ENCODE peak calls at places on chromosomes 16 and 17, in four cellular contexts. I is skeletal muscle cell, X is Karpas-422, W is fibroblast of mammary gland. O is an unnamed sample.

GRCh38 chr16:71499775-71500364 is 10.7 kb upstream of the ZNF19 start:
- DNase-seq in W (peak; percentile 67), X (peak; percentile 85), I (no peak), O (peak; percentile 66)

GRCh38 chr17:18999394-18999793 is 5.2 kb downstream of the FAM83G start:
- DNase-seq in W (no peak), I (no peak), X (no peak), O (no peak)

GRCh38 chr16:65122724-65122973 is 786 bp upstream of the CDH11 start:
- DNase-seq in I (no peak), W (no peak), X (no peak), O (no peak)

GRCh38 chr17:73489333-73489732 is 154.9 kb downstream of the SDK2 start:
- DNase-seq in X (no peak), I (no peak), W (no peak), O (no peak)

GRCh38 chr17:32849879-32850278 is 27.0 kb downstream of the MYO1D start:
- DNase-seq in W (peak; percentile 58), X (no peak), I (no peak), O (no peak)

GRCh38 chr17:560379-560935 is 154.2 kb downstream of the VPS53 start:
- DNase-seq in X (no peak), I (no peak), W (peak; percentile 77), O (no peak)

GRCh38 chr17:70423562-70423961 is 254.2 kb downstream of the KCNJ2 start:
- DNase-seq in W (no peak), X (no peak), I (no peak), O (no peak)

GRCh38 chr16:29815032-29815721 is 775 bp upstream of the PAGR1 start:
- DNase-seq in W (no peak), X (peak; percentile 66), I (no peak), O (no peak)

GRCh38 chr17:39629894-39630293 is 3.1 kb downstream of the PPP1R1B start:
- DNase-seq in I (no peak), W (no peak), X (no peak), O (no peak)

GRCh38 chr16:51163366-51163765 is 12.3 kb upstream of the SALL1 start:
- DNase-seq in X (no peak), I (peak; percentile 37), W (peak; percentile 67), O (no peak)

O was measured in LoVo.